ENCODE peak calls at places on chromosomes 4 and X, in ten cellular contexts. D is germinal center; O is stimulated activated CD4-positive, alpha-beta T cell treated with anti-CD3 and anti-CD28 coated beads, Interleukin-12 subunit alpha, Interleukin-12 subunit beta, amount 100 ng/mL, for 4 hours; U is pancreas; B is cardiac muscle cell; L is RPMI7951; G is stimulated activated CD8-positive, alpha-beta memory T cell treated with anti-CD3 and anti-CD28 coated beads, Interleukin-4, amount 100 ng/mL, for 48 hours; K is NCI-H1436; E is WTC11; C is amniotic epithelial cell. H is an unnamed sample.

GRCh38 chr4:34878961-34879360 is 1365.4 kb downstream of the ARAP2 start:
- DNase-seq in D (no peak), O (no peak), U (no peak), B (no peak), L (no peak), G (no peak), K (no peak), E (no peak), C (no peak), H (no peak)

GRCh38 chr4:37981844-37982720 is 21.9 kb downstream of the PTTG2 start:
- DNase-seq in D (no peak), O (no peak), U (no peak), B (no peak), L (no peak), G (no peak), K (no peak), E (no peak), C (peak; percentile 37), H (no peak)

GRCh38 chr4:5782829-5783476 is 72.0 kb downstream of the EVC start:
- DNase-seq in D (no peak), O (no peak), U (peak; percentile 39), B (no peak), L (no peak), G (no peak), K (no peak), E (no peak), C (no peak), H (no peak)

GRCh38 chrX:72117636-72118215 is 14.0 kb downstream of the RTL5 start:
- DNase-seq in D (no peak), O (no peak), U (no peak), B (no peak), L (no peak), G (no peak), K (no peak), E (no peak), C (no peak), H (no peak)

GRCh38 chr4:39169426-39169825 is 12.9 kb upstream of the WDR19 start:
- DNase-seq in D (no peak), O (no peak), U (no peak), B (no peak), L (peak; percentile 68), G (no peak), K (no peak), E (no peak), C (peak; percentile 18), H (no peak)

GRCh38 chrX:45668686-45669443 is 468.2 kb upstream of the DIPK2B start:
- DNase-seq in D (no peak), O (no peak), U (no peak), B (no peak), L (peak; percentile 93), G (no peak), K (no peak), E (no peak), C (peak; percentile 86), H (no peak)

GRCh38 chr4:46931981-46932380 is 22.9 kb upstream of the COX7B2 start:
- DNase-seq in D (no peak), O (no peak), U (no peak), B (peak; percentile 61), L (no peak), G (peak; percentile 24), K (no peak), E (peak; percentile 49), C (peak; percentile 58), H (no peak)

GRCh38 chr4:1497189-1497801 is 91.1 kb upstream of the NKX1-1 start:
- DNase-seq in D (no peak), O (no peak), U (no peak), B (no peak), L (no peak), G (no peak), K (no peak), E (no peak), C (no peak), H (no peak)

GRCh38 chr4:98092833-98093439 is 50.3 kb downstream of the STPG2 start:
- DNase-seq in D (no peak), O (no peak), U (no peak), B (peak; percentile 44), L (peak; percentile 11), G (no peak), K (no peak), E (no peak), C (peak; percentile 12), H (no peak)

GRCh38 chr4:970854-971520 is 2.4 kb downstream of the DGKQ start:
- DNase-seq in D (no peak), O (no peak), U (no peak), B (no peak), L (no peak), G (no peak), K (no peak), E (no peak), C (no peak), H (no peak)

GRCh38 chrX:71514367-71515038 is 18.4 kb upstream of the OGT start:
- DNase-seq in D (no peak), O (no peak), U (no peak), B (no peak), L (no peak), G (peak; percentile 31), K (no peak), E (no peak), C (no peak), H (no peak)

GRCh38 chrX:84156831-84157230 is 31.2 kb downstream of the RPS6KA6 start:
- DNase-seq in D (no peak), O (no peak), U (no peak), B (no peak), L (no peak), G (no peak), K (no peak), E (no peak), C (no peak), H (no peak)

GRCh38 chrX:10847333-10847732 is 226.9 kb upstream of the MID1 start:
- DNase-seq in D (no peak), O (no peak), U (no peak), B (no peak), L (no peak), G (no peak), K (no peak), E (no peak), C (no peak), H (no peak)

GRCh38 chr4:93178279-93178678 is 650.3 kb upstream of the ATOH1 start:
- DNase-seq in D (no peak), O (no peak), U (no peak), B (no peak), L (no peak), G (no peak), K (no peak), E (no peak), C (peak; percentile 7), H (no peak)

GRCh38 chrX:44705817-44706551 is 137.8 kb upstream of the DUSP21 start:
- DNase-seq in D (no peak), O (no peak), U (no peak), B (no peak), L (peak; percentile 45), G (no peak), K (no peak), E (no peak), C (peak; percentile 1), H (no peak)

GRCh38 chr4:125666635-125667034 is 351.9 kb downstream of the FAT4 start:
- DNase-seq in D (no peak), O (no peak), U (no peak), B (no peak), L (no peak), G (no peak), K (no peak), E (no peak), C (no peak), H (no peak)

GRCh38 chr4:75180790-75181776 is 248.2 kb downstream of the PARM1 start:
- DNase-seq in D (peak; percentile 28), O (no peak), U (no peak), B (no peak), L (peak; percentile 87), G (no peak), K (no peak), E (peak; percentile 26), C (no peak), H (no peak)

GRCh38 chr4:24559032-24559821 is 25.1 kb downstream of the DHX15 start:
- DNase-seq in D (no peak), O (no peak), U (no peak), B (no peak), L (no peak), G (no peak), K (no peak), E (no peak), C (no peak), H (no peak)

GRCh38 chr4:154534296-154534695 is 15.9 kb downstream of the PLRG1 start:
- DNase-seq in D (no peak), O (no peak), U (no peak), B (no peak), L (no peak), G (no peak), K (no peak), E (no peak), C (no peak), H (no peak)